ENCODE peak calls at places on chromosomes 2 and 18, in nine cellular contexts. J is body of pancreas, Z is H54, A is tibial nerve, O is heart left ventricle, I is esophagus squamous epithelium, T is testis, L is A549, C is stomach. Y is an unnamed sample.

GRCh38 chr2:40760071-40760666 is 308.3 kb upstream of the SLC8A1 start:
- DNase-seq in J (peak; percentile 39), Z (no peak), A (no peak), O (peak; percentile 30), I (no peak), T (peak; percentile 70), L (peak; percentile 55), C (no peak), Y (peak; percentile 13)

GRCh38 chr2:69830045-69830905 is 815 bp downstream of the GMCL1 start:
- DNase-seq in J (peak; percentile 39), Z (peak; percentile 23), A (no peak), O (no peak), I (no peak), T (peak; percentile 46), L (peak; percentile 43), C (peak; percentile 48), Y (peak; percentile 70)

GRCh38 chr2:54666741-54667639 is 56.5 kb upstream of the EML6 start:
- DNase-seq in J (peak; percentile 69), Z (no peak), A (no peak), O (peak; percentile 66), I (no peak), T (no peak), L (no peak), C (peak; percentile 35), Y (no peak)

GRCh38 chr2:192190474-192190873 is 4.3 kb downstream of the TMEFF2 start:
- DNase-seq in J (no peak), Z (no peak), A (no peak), O (no peak), I (no peak), T (no peak), L (peak; percentile 41), C (no peak), Y (peak; percentile 5)

GRCh38 chr2:18792226-18792629 is 202.9 kb upstream of the NT5C1B start:
- DNase-seq in J (no peak), Z (no peak), A (no peak), O (no peak), I (no peak), T (no peak), L (no peak), C (no peak), Y (no peak)

GRCh38 chr2:199466704-199467461 is 9.1 kb upstream of the SATB2 start:
- DNase-seq in J (no peak), Z (no peak), A (no peak), O (no peak), I (no peak), T (no peak), L (no peak), C (no peak), Y (no peak)

GRCh38 chr18:9599328-9599727 is 15.0 kb downstream of the PPP4R1 start:
- DNase-seq in J (no peak), Z (no peak), A (no peak), O (no peak), I (no peak), T (no peak), L (no peak), C (no peak), Y (no peak)

GRCh38 chr2:176768185-176768584 is 444.4 kb upstream of the HNRNPA3 start:
- DNase-seq in J (peak; percentile 68), Z (no peak), A (no peak), O (no peak), I (no peak), T (peak; percentile 22), L (no peak), C (no peak), Y (no peak)

GRCh38 chr18:6982398-6982797 is 135.2 kb downstream of the LAMA1 start:
- DNase-seq in J (no peak), Z (no peak), A (no peak), O (no peak), I (no peak), T (no peak), L (no peak), C (no peak), Y (no peak)

GRCh38 chr18:9287037-9287436 is 47.5 kb upstream of the TWSG1 start:
- DNase-seq in J (no peak), Z (no peak), A (no peak), O (no peak), I (no peak), T (no peak), L (no peak), C (no peak), Y (no peak)

GRCh38 chr2:1472350-1472749 is 59.1 kb downstream of the TPO start:
- DNase-seq in J (no peak), Z (no peak), A (no peak), O (no peak), I (no peak), T (no peak), L (no peak), C (no peak), Y (no peak)

GRCh38 chr2:3129867-3130266 is 247.8 kb downstream of the EIPR1 start:
- DNase-seq in J (no peak), Z (no peak), A (no peak), O (no peak), I (no peak), T (no peak), L (no peak), C (no peak), Y (no peak)

GRCh38 chr18:9365406-9365805 is 30.8 kb downstream of the TWSG1 start:
- DNase-seq in J (no peak), Z (no peak), A (no peak), O (no peak), I (no peak), T (no peak), L (no peak), C (no peak), Y (no peak)

DNA sequence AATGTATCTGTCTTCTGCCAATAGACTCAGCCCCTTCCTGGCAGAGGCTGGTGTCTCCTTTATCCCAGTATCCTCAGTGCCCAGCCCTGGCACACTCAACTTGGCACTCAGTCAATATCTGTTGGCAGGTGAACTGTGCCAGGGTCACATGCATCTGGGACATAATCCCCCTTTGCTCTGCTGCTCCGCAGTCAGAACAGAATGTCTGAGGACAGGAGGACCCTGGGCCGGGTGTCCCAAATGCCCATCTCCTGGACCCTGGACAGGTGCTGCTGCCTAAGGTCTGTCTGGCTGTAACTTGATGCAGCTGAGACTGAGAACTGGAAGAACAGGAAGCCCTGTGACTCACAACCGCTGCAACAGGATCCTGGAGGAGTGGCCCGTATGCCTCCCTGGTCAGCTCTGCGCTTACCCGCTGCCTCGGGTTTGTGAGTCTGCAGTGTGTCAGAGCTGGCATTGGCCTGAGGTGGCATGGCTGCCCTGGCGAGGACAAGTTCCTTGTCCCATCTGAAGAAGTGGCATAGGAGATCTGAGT is 11.4 kb downstream of the HK2 start:
- DNase-seq in J (peak; percentile 93), Z (peak; percentile 79), A (peak; percentile 32), O (peak; percentile 63), I (peak; percentile 38), T (peak; percentile 76), L (peak; percentile 76), C (peak; percentile 93), Y (no peak)
- TF ChIP-seq POLR2A in J (peak; percentile 46), Z (no peak), A (no peak), O (no peak), I (no peak), T (no peak), L (no peak), C (no peak), Y (no peak)

DNA sequence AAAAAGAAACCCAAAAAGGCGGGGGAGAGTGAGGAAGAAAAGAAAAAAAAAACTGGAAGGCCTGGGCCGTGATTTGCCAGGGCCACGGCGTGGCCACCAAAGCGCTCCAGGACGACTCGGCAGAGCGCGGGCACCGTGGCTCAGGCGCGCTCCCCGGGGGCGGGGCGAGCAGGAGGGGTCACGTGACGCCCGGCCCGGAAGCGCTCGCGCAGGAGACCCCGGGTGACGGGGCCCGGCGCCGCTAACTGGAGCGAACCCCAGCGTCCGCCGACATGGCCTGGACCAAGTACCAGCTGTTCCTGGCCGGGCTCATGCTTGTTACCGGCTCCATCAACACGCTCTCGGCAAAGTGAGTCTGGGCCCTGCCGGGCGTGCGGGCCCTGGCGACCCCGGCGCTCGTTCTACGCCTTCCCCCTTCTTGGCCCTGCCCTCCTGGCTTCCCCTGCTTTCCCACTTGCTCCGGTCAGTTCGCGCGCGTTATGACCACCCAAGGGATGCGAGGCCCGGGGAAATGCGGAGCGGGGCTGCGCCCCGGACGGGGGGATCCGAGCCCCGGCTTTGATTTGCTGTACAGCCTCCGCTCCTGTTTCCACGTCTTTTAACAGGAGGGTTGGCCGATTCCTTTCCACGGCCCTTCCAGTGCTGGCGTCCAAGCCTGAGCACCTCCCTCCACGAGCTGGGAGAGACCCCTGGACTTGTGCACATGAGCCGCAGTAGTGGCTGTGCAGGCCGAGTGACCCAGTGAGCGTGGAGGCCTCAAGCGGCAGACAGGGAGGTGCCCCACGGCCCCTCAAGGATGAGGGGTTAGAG is at the start of gene SLC35F6:
- DNase-seq in J (peak; percentile 85), Z (peak; percentile 77), A (peak; percentile 71), O (peak; percentile 89), I (peak; percentile 19), T (peak; percentile 88), L (peak; percentile 86), C (peak; percentile 85), Y (peak; percentile 89)
- TF ChIP-seq POLR2A in J (peak; percentile 86), Z (peak; percentile 79), A (peak; percentile 93), O (no peak), I (peak; percentile 29), T (peak; percentile 65), L (peak; percentile 79), C (no peak), Y (peak; percentile 70)

DNA sequence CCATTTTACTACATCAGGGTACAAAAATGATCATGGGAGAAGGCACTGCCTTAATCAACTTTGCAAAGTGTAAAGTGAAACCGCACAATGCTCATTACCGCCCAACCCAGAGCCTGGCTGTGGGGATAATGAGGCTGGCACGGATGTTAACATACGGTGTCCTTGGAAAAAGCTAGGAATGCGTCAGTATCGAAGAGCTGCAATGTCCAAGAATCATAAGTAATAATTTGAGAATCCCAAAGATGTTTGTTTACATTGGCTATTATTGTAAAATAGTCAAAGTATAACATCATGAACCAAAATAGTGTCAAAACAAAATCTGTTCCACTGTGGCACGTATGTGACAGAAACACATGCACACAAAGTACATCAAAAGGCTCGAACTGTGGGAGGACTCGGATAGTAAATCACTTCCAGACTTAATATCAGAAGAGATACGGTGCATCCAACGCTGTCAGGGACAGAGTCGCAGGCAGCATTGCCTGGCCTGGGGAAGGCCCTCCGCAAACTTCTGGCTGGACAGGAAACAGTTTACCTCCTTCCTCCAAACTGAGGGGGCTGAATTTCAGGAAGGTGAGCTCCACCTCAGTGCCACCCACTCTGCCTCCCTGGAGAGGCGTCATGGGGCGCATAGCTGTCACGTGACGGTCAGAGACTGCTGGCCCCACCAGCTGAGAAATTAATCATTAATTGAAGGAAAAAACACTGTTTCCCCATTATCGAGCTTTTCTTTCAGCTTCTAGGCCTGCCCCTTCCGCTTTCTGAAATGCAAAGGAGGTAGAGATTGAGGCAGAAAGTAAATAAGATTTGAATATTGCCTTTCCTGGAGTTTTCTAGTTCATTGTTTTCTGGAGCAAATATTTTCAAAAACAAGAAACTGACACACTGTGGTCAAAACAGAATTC is 1.8 kb upstream of the ID2 start:
- DNase-seq in J (peak; percentile 95), Z (no peak), A (no peak), O (peak; percentile 74), I (no peak), T (peak; percentile 52), L (peak; percentile 95), C (peak; percentile 76), Y (peak; percentile 44)
- TF ChIP-seq POLR2A in J (peak; percentile 97), Z (peak; percentile 37), A (no peak), O (no peak), I (no peak), T (no peak), L (peak; percentile 90), C (no peak), Y (no peak)

DNA sequence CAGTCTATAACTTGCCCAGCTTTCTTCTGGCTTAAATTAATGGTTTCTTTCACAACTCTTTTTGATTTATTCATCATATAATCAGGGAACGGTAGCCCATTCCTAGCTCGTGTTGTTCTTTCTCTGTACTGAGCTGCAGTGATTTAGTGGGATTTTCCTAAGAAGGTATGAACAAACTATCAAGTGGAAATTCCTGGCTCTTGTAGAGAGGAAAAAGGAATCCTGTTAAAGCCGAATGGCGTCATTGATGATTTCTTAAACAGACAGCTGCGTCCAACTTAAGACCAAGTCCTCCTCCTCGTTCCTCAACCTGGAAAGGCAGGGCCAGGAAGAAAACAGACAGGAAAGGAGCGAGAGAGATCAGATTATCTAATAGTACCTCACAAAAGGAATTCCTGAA is 69.2 kb upstream of the CABLES1 start:
- DNase-seq in J (no peak), Z (no peak), A (no peak), O (no peak), I (no peak), T (no peak), L (no peak), C (no peak), Y (no peak)
- TF ChIP-seq POLR2A in J (no peak), Z (no peak), A (no peak), O (no peak), I (no peak), T (no peak), L (no peak), C (no peak), Y (no peak)